ENCODE peak calls at places on chromosomes 16 and 17, in eight cellular contexts. Y is MM.1S, K is IMR-90, J is BJ, E is SHP77, G is T-helper 1 cell, O is naive B cell, A is KG1. D is an unnamed sample.
A peak's percentile ranks its signal among the peaks of the same experiment; 100 is the strongest.

GRCh38 chr17:40323731-40324650 is 15.0 kb downstream of the RARA start:
- DNase-seq in E (no peak), O (peak; percentile 89), Y (peak; percentile 21), J (no peak), K (peak; percentile 44), G (peak; percentile 78), A (peak; percentile 27), D (no peak)

GRCh38 chr16:49631521-49632041 is 224.3 kb downstream of the ZNF423 start:
- DNase-seq in A (no peak), O (no peak), J (no peak), E (no peak), G (no peak), Y (no peak), K (peak; percentile 23), D (no peak)

GRCh38 chr17:61253293-61253801 is 146.3 kb upstream of the TBX2 start:
- DNase-seq in J (no peak), O (no peak), G (no peak), Y (no peak), E (no peak), K (no peak), A (no peak), D (no peak)

GRCh38 chr16:49733278-49734009 is 122.5 kb downstream of the ZNF423 start:
- DNase-seq in J (no peak), O (no peak), K (no peak), G (no peak), Y (no peak), A (no peak), E (no peak), D (no peak)

GRCh38 chr17:76659928-76660614 is 16.5 kb upstream of the ST6GALNAC1 start:
- DNase-seq in O (no peak), Y (no peak), G (no peak), A (no peak), J (no peak), E (peak; percentile 38), K (no peak), D (peak; percentile 85)

GRCh38 chr17:47696717-47697642 is 3.0 kb downstream of the TBKBP1 start:
- DNase-seq in G (no peak), Y (no peak), E (no peak), A (no peak), O (no peak), K (no peak), J (no peak), D (no peak)

GRCh38 chr16:24253192-24253591 is 2.9 kb upstream of the CACNG3 start:
- DNase-seq in E (peak; percentile 7), O (peak; percentile 50), G (peak; percentile 27), Y (peak; percentile 39), J (no peak), K (peak; percentile 38), A (no peak), D (peak; percentile 78)

GRCh38 chr17:7029659-7030058 is 6.2 kb upstream of the SLC16A13 start:
- DNase-seq in A (no peak), J (no peak), K (no peak), O (peak; percentile 28), G (peak; percentile 42), Y (peak; percentile 55), E (no peak), D (no peak)

GRCh38 chr17:51351890-51352289 is 91.5 kb downstream of the UTP18 start:
- DNase-seq in Y (no peak), E (no peak), G (no peak), J (no peak), A (no peak), O (no peak), K (peak; percentile 31), D (no peak)

GRCh38 chr16:30641378-30641982 is 9.3 kb upstream of the PRR14 start:
- DNase-seq in J (no peak), G (no peak), K (no peak), E (no peak), Y (no peak), O (no peak), A (no peak), D (no peak)

GRCh38 chr17:82334622-82335394 is 1.2 kb upstream of the SECTM1 start:
- DNase-seq in E (no peak), A (no peak), G (no peak), J (no peak), O (peak; percentile 22), Y (peak; percentile 66), K (peak; percentile 22), D (no peak)

GRCh38 chr16:3589001-3589400 is 11.8 kb upstream of the NLRC3 start:
- DNase-seq in E (no peak), J (no peak), G (no peak), K (no peak), Y (no peak), O (no peak), A (no peak), D (no peak)

GRCh38 chr17:39702901-39703893 is 3.3 kb downstream of the ERBB2 start:
- DNase-seq in J (no peak), Y (peak; percentile 78), K (peak; percentile 11), O (no peak), A (no peak), G (no peak), E (peak; percentile 48), D (no peak)

GRCh38 chr16:6558133-6558532 is 774.5 kb upstream of the RBFOX1 start:
- DNase-seq in E (no peak), A (no peak), K (no peak), G (no peak), O (no peak), J (no peak), Y (no peak), D (no peak)

GRCh38 chr17:76241205-76241539 is 879 bp upstream of the RNF157 start:
- DNase-seq in E (no peak), J (no peak), K (no peak), A (no peak), Y (no peak), G (no peak), O (no peak), D (no peak)

GRCh38 chr16:3065069-3065741 is at the start of gene IL32:
- DNase-seq in G (peak; percentile 60), Y (no peak), O (no peak), J (peak; percentile 9), A (no peak), K (peak; percentile 94), E (no peak), D (no peak)

GRCh38 chr16:21001262-21001661 is 100.7 kb downstream of the LYRM1 start:
- DNase-seq in Y (peak; percentile 17), K (peak; percentile 4), J (no peak), G (no peak), A (no peak), E (peak; percentile 8), O (no peak), D (no peak)

GRCh38 chr17:38893612-38894011 is 23.8 kb downstream of the LASP1 start:
- DNase-seq in J (no peak), A (peak; percentile 78), K (no peak), O (no peak), G (no peak), Y (no peak), E (no peak), D (no peak)

GRCh38 chr17:30600830-30601494 is 123.8 kb downstream of the GOSR1 start:
- DNase-seq in Y (peak; percentile 18), J (no peak), O (no peak), E (peak; percentile 38), K (peak; percentile 11), G (no peak), A (peak; percentile 55), D (no peak)

D was measured in SK-N-DZ.